ENCODE peak calls at places on chromosomes 12 and 14, in nine cellular contexts. V is A549, C is endothelial cell, Z is fibroblast of lung, I is MM.1S, Q is WTC11, U is A673, G is colonic mucosa, E is tibial nerve. X is an unnamed sample.

GRCh38 chr14:102722646-102723045 is 54.6 kb upstream of the TRAF3 start:
- DNase-seq in Q (no peak), V (no peak), E (no peak), C (no peak), G (no peak), I (no peak), Z (no peak), U (no peak), X (no peak)

GRCh38 chr12:113994051-113994450 is 27.9 kb upstream of the RBM19 start:
- DNase-seq in Q (no peak), Z (no peak), V (no peak), C (no peak), G (no peak), I (no peak), E (no peak), U (no peak), X (no peak)

GRCh38 chr12:126874427-126875026 is 1392.4 kb upstream of the TMEM132C start:
- DNase-seq in C (peak; percentile 3), I (peak; percentile 40), U (peak; percentile 87), Z (peak; percentile 28), Q (peak; percentile 34), G (peak; percentile 46), E (peak; percentile 15), V (peak; percentile 63), X (no peak)

GRCh38 chr14:103207038-103207403 is 83.8 kb downstream of the TNFAIP2 start:
- DNase-seq in G (peak; percentile 71), Q (peak; percentile 58), C (no peak), E (peak; percentile 76), I (no peak), U (no peak), V (no peak), Z (peak; percentile 37), X (no peak)

GRCh38 chr12:62282375-62282774 is 22.2 kb downstream of the USP15 start:
- DNase-seq in I (no peak), C (no peak), U (no peak), Z (no peak), E (no peak), V (no peak), Q (no peak), G (no peak), X (no peak)

GRCh38 chr14:104856157-104856868 is 8.8 kb upstream of the CEP170B start:
- DNase-seq in U (no peak), V (no peak), I (no peak), G (no peak), Q (no peak), C (no peak), E (no peak), Z (no peak), X (no peak)

GRCh38 chr14:101289911-101290310 is 271.4 kb upstream of the DIO3 start:
- DNase-seq in U (no peak), Z (no peak), C (no peak), E (no peak), I (no peak), V (no peak), G (no peak), Q (no peak), X (no peak)

GRCh38 chr12:93273834-93274705 is 103.7 kb upstream of the NUDT4 start:
- DNase-seq in Z (no peak), G (no peak), U (no peak), I (no peak), Q (no peak), C (no peak), V (no peak), E (no peak), X (no peak)

GRCh38 chr14:69789118-69789640 is 7.9 kb downstream of the SLC10A1 start:
- DNase-seq in Z (no peak), C (no peak), I (no peak), Q (no peak), V (no peak), E (no peak), G (no peak), U (no peak), X (no peak)

GRCh38 chr12:119676573-119676972 is 8.6 kb downstream of the PRKAB1 start:
- DNase-seq in Z (no peak), V (peak; percentile 21), Q (no peak), U (no peak), E (no peak), I (no peak), C (no peak), G (no peak), X (no peak)

GRCh38 chr14:59664741-59665140 is 88.1 kb upstream of the CCDC175 start:
- DNase-seq in I (no peak), Q (no peak), U (peak; percentile 71), C (no peak), V (no peak), Z (peak; percentile 2), E (no peak), G (no peak), X (no peak)

GRCh38 chr14:60482743-60483142 is 3.1 kb downstream of the C14orf39 start:
- DNase-seq in C (no peak), I (no peak), V (no peak), G (no peak), E (no peak), Q (no peak), U (no peak), Z (peak; percentile 57), X (no peak)

GRCh38 chr12:40325349-40325960 is 100.7 kb downstream of the LRRK2 start:
- DNase-seq in V (peak; percentile 75), I (peak; percentile 76), U (peak; percentile 73), C (peak; percentile 15), E (no peak), G (no peak), Z (peak; percentile 2), Q (no peak), X (no peak)

GRCh38 chr14:96051642-96052540 is 12.7 kb downstream of the C14orf132 start:
- DNase-seq in Z (no peak), U (no peak), C (no peak), Q (peak; percentile 52), V (peak; percentile 27), E (no peak), G (no peak), I (peak; percentile 35), X (peak; percentile 79)
- TF ChIP-seq CTCF in Z (no peak), U (peak; percentile 38), C (peak; percentile 15), Q (peak; percentile 46), V (peak; percentile 37), E (no peak), G (no peak), I (peak; percentile 42), X (peak; percentile 28)

GRCh38 chr12:94872671-94873367 is 130.7 kb downstream of the NDUFA12 start:
- DNase-seq in Z (no peak), I (no peak), Q (peak; percentile 29), C (peak; percentile 19), G (no peak), E (no peak), V (no peak), U (no peak), X (peak; percentile 79)

GRCh38 chr12:94874986-94875312 is 128.5 kb downstream of the NDUFA12 start:
- DNase-seq in G (no peak), V (no peak), I (no peak), Z (no peak), U (no peak), E (no peak), C (no peak), Q (no peak), X (no peak)

GRCh38 chr12:94874086-94874985 is 129.2 kb downstream of the NDUFA12 start:
- DNase-seq in I (no peak), Z (no peak), V (no peak), G (no peak), C (no peak), U (no peak), E (no peak), Q (no peak), X (no peak)

GRCh38 chr12:94873368-94874085 is 130.0 kb downstream of the NDUFA12 start:
- DNase-seq in I (peak; percentile 57), C (peak; percentile 34), V (no peak), Q (peak; percentile 37), U (no peak), G (peak; percentile 19), Z (no peak), E (no peak), X (peak; percentile 86)

GRCh38 chr12:94875525-94875924 is 128.0 kb downstream of the NDUFA12 start:
- DNase-seq in U (no peak), Z (no peak), V (peak; percentile 69), Q (peak; percentile 21), I (peak; percentile 73), G (no peak), E (no peak), C (peak; percentile 29), X (no peak)
- TF ChIP-seq CTCF in U (peak; percentile 38), Z (peak; percentile 22), V (peak; percentile 43), Q (no peak), I (peak; percentile 71), G (peak; percentile 28), E (peak; percentile 27), C (no peak), X (peak; percentile 68)

GRCh38 chr12:72368298-72368697 is 96.1 kb downstream of the TRHDE start:
- DNase-seq in U (no peak), E (no peak), I (no peak), Q (no peak), Z (no peak), G (no peak), C (no peak), V (no peak), X (no peak)
- TF ChIP-seq CTCF in U (no peak), E (no peak), I (no peak), Q (no peak), Z (no peak), G (no peak), C (no peak), V (no peak), X (no peak)

GRCh38 chr14:67857778-67858350 is 38.3 kb downstream of the RAD51B start:
- DNase-seq in U (no peak), G (no peak), Z (no peak), V (no peak), I (no peak), Q (peak; percentile 20), E (no peak), C (no peak), X (no peak)
- TF ChIP-seq CTCF in U (no peak), G (no peak), Z (no peak), V (no peak), I (no peak), Q (no peak), E (no peak), C (no peak), X (no peak)

GRCh38 chr12:11580125-11580751 is 69.2 kb upstream of the ETV6 start:
- DNase-seq in G (peak; percentile 24), V (peak; percentile 74), U (peak; percentile 89), I (no peak), C (no peak), E (no peak), Q (no peak), Z (peak; percentile 89), X (no peak)
- TF ChIP-seq CTCF in G (no peak), V (no peak), U (peak; percentile 22), I (no peak), C (no peak), E (no peak), Q (no peak), Z (no peak), X (no peak)

GRCh38 chr12:65106948-65107347 is 14.2 kb downstream of the WIF1 start:
- DNase-seq in Q (no peak), E (no peak), G (no peak), U (no peak), C (no peak), V (peak; percentile 15), I (no peak), Z (no peak), X (no peak)
- TF ChIP-seq CTCF in Q (no peak), E (no peak), G (peak; percentile 17), U (peak; percentile 54), C (no peak), V (peak; percentile 50), I (peak; percentile 47), Z (peak; percentile 39), X (peak; percentile 80)